ENCODE peak calls at places on chromosome X, in six cellular contexts. E is IMR-90, S is uterus, A is heart left ventricle, W is A549, V is endothelial cell of umbilical vein. D is an unnamed sample. For H3K4me1, the result is how much of the 10 kb centered on the place peaks cover.

GRCh38 chrX:155048997-155049619 is 21.8 kb downstream of the CMC4 start:
- DNase-seq in E (peak), S (peak), A (no peak), W (peak), V (peak), D (no peak)

GRCh38 chrX:134669378-134670098 is 11.3 kb upstream of the PLAC1 start:
- DNase-seq in E (peak), S (peak), A (no peak), W (peak), V (peak), D (no peak)

GRCh38 chrX:9534686-9535085 is 69.8 kb downstream of the TBL1X start:
- DNase-seq in E (peak), S (peak), A (no peak), W (no peak), V (no peak), D (no peak)

GRCh38 chrX:39542316-39542715 is 555.4 kb downstream of the BCOR start:
- DNase-seq in E (no peak), S (no peak), A (no peak), W (no peak), V (no peak), D (no peak)

GRCh38 chrX:103716967-103717366 is 6.3 kb downstream of the TMEM31 start:
- DNase-seq in E (peak), S (peak), A (no peak), W (peak), V (peak), D (no peak)

GRCh38 chrX:24392709-24393108 is 32.3 kb downstream of the SUPT20HL1 start:
- DNase-seq in E (no peak), S (no peak), A (no peak), W (no peak), V (no peak), D (no peak)

GRCh38 chrX:12372111-12372510 is 233.8 kb downstream of the FRMPD4 start:
- DNase-seq in E (peak), S (no peak), A (no peak), W (no peak), V (no peak), D (no peak)

GRCh38 chrX:76148753-76149152 is 24.1 kb upstream of the PBDC1 start:
- DNase-seq in E (peak), S (peak), A (no peak), W (peak), V (peak), D (no peak)

GRCh38 chrX:13759152-13759718 is 24.7 kb downstream of the OFD1 start:
- DNase-seq in E (no peak), S (no peak), A (no peak), W (no peak), V (no peak), D (no peak)

GRCh38 chrX:151902813-151903591 is 9.7 kb upstream of the MAGEA4 start:
- DNase-seq in E (peak), S (peak), A (peak), W (peak), V (peak), D (no peak)

GRCh38 chrX:143094501-143095110 is 68.9 kb downstream of the SPANXN4 start:
- DNase-seq in E (no peak), S (no peak), A (no peak), W (no peak), V (no peak), D (no peak)

GRCh38 chrX:9923357-9923756 is 43.8 kb upstream of the CLDN34 start:
- DNase-seq in E (no peak), S (no peak), A (no peak), W (no peak), V (peak), D (no peak)

GRCh38 chrX:25523574-25523973 is 507.8 kb upstream of the ARX start:
- DNase-seq in E (peak), S (no peak), A (no peak), W (peak), V (peak), D (no peak)

GRCh38 chrX:16628954-16629595 is 20.9 kb upstream of the S100G start:
- DNase-seq in E (no peak), S (no peak), A (no peak), W (no peak), V (no peak), D (no peak)

GRCh38 chrX:8147216-8147615 is 23.9 kb downstream of the VCX2 start:
- DNase-seq in E (no peak), S (no peak), A (no peak), W (no peak), V (no peak), D (no peak)

DNA sequence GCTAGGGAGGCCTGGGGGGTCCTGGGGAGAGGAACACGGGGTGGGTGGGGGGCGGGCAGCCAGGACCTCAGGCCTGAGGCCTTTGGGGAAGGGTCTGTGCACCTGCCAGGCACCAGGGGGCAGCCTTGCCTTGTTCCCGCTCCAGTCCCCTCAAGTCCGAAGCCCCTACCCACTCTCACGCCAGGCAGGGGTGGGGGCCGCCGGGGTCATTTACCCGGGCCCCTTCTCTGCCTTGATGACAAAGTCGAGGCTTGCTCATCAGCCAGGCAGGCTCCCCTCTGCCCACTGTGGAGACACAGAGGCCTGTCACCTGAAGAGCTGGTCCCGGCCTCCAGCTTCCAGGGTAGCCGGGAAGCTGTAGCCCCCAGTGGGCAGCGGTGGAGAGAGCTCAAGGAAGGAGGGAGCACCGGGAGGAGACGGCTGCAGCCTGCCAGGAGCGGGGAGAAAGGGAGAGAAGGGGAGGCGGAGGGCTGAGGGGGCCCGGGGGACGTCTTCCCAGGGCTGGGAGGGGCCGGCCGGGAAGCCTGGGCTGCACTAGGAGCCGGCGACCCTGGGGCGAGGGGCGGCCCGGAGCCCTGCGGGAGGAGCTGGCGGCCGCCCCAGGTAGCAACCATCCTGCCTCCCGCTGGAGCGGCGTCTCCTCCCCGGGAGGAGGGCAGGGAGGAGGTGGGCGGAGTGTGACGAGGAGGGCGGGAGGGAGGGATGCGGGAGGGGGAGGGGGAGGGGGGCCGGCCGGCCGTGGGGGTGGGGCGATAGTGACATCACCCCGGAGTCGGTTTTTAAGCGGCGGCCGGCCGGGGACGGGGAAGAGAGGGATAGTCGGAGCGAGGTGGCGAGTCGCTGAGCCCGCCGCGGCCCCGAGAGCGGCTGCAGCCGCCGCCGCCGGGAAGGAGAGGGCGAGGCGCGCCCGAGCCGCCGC is at the start of gene SLC6A8:
- DNase-seq in E (peak), S (peak), A (peak), W (peak), V (peak), D (no peak)
- TF ChIP-seq POLR2A in E (peak), S (peak), A (no peak), W (peak), V (peak), D (no peak)

GRCh38 chrX:34560180-34560579 is 96.9 kb downstream of the TMEM47 start:
- DNase-seq in E (no peak), S (no peak), A (no peak), W (no peak), V (no peak), D (no peak)

GRCh38 chrX:34559325-34559724 is 97.8 kb downstream of the TMEM47 start:
- DNase-seq in E (peak), S (no peak), A (no peak), W (peak), V (peak), D (no peak)

GRCh38 chrX:34555481-34555880 is 101.6 kb downstream of the TMEM47 start:
- DNase-seq in E (no peak), S (no peak), A (no peak), W (no peak), V (no peak), D (no peak)

GRCh38 chrX:34562006-34562405 is 95.1 kb downstream of the TMEM47 start:
- DNase-seq in E (no peak), S (no peak), A (no peak), W (no peak), V (peak), D (no peak)

DNA sequence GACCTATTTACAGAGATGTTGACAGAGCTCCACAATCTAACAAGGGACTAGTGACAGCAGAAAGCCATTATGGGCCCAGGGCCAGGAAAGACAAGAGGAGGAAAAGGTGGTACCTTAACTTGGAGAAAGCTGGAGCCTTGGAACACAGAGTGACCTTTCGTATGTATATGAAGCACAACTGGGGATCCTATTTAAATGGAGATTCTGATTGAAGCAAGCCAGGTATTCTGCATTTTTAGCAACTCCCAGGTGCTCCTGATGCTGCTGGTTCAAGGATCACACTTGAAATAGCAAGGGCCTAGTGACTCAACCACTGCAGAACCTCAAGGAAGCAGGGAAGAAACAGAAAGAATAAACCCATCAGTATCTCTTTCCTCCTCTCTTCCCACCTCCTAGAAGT is 99.4 kb downstream of the TMEM47 start:
- DNase-seq in E (no peak), S (no peak), A (no peak), W (no peak), V (no peak), D (no peak)
- H3K4me1 ChIP-seq in E (under half), S (under half), A (under half), W (under half), V (under half), D (under half)

GRCh38 chrX:57583477-57583876 is 8.3 kb upstream of the ZXDB start:
- DNase-seq in E (no peak), S (no peak), A (no peak), W (no peak), V (no peak), D (no peak)

GRCh38 chrX:57586360-57586759 is 5.5 kb upstream of the ZXDB start:
- DNase-seq in E (no peak), S (no peak), A (no peak), W (no peak), V (no peak), D (no peak)

GRCh38 chrX:57587607-57588006 is 4.2 kb upstream of the ZXDB start:
- DNase-seq in E (no peak), S (no peak), A (no peak), W (no peak), V (no peak), D (no peak)

DNA sequence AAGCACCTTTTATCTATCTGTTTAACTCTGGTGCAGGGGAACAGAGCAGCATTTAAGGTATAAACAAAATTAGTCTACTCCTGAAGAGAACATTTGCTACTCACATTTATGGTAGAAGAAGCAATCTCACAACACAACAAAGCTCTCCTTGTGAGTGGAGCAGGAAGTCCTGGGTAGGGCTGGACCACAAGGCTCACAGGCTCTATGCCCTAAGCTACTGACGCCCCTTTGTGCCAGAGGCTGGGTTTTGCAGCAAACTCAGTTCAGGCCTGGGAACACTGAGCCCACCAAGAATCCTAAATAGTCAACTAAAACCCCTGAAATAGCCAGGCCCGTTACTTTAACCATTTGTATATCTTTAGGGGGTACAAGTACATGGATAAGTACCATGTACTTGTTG is 4.7 kb upstream of the ZXDB start:
- DNase-seq in E (no peak), S (no peak), A (no peak), W (no peak), V (no peak), D (no peak)
- TF ChIP-seq POLR2A in E (no peak), S (no peak), A (no peak), W (no peak), V (no peak), D (no peak)

GRCh38 chrX:129763666-129764065 is 16.1 kb upstream of the SASH3 start:
- DNase-seq in E (no peak), S (no peak), A (no peak), W (no peak), V (no peak), D (no peak)
- H3K4me1 ChIP-seq in E (under half), S (under half), A (under half), W (under half), V (under half), D (under half)

GRCh38 chrX:154012336-154012991 is 7.2 kb downstream of the IRAK1 start:
- DNase-seq in E (no peak), S (no peak), A (no peak), W (no peak), V (no peak), D (no peak)
- TF ChIP-seq POLR2A in E (no peak), S (no peak), A (no peak), W (no peak), V (no peak), D (no peak)

GRCh38 chrX:52265713-52266112 is 81.0 kb downstream of the MAGED4 start:
- DNase-seq in E (no peak), S (no peak), A (no peak), W (no peak), V (no peak), D (no peak)

GRCh38 chrX:52261463-52262194 is 76.9 kb downstream of the MAGED4 start:
- DNase-seq in E (peak), S (peak), A (peak), W (peak), V (peak), D (no peak)

GRCh38 chrX:52262195-52262546 is 77.5 kb downstream of the MAGED4 start:
- DNase-seq in E (no peak), S (no peak), A (no peak), W (no peak), V (no peak), D (no peak)

GRCh38 chrX:52263417-52263816 is 78.7 kb downstream of the MAGED4 start:
- DNase-seq in E (no peak), S (no peak), A (no peak), W (no peak), V (no peak), D (no peak)

GRCh38 chrX:52261125-52261462 is 76.4 kb downstream of the MAGED4 start:
- DNase-seq in E (no peak), S (no peak), A (no peak), W (no peak), V (no peak), D (no peak)
- H3K4me1 ChIP-seq in E (under half), S (under half), A (under half), W (under half), V (under half), D (under half)

GRCh38 chrX:48508400-48509244 is at the start of gene PORCN:
- DNase-seq in E (peak), S (peak), A (peak), W (peak), V (peak), D (no peak)
- TF ChIP-seq POLR2A in E (no peak), S (no peak), A (no peak), W (peak), V (peak), D (no peak)

GRCh38 chrX:71542825-71543224 is 9.9 kb downstream of the OGT start:
- DNase-seq in E (no peak), S (no peak), A (no peak), W (no peak), V (no peak), D (no peak)
- H3K4me1 ChIP-seq in E (under half), S (under half), A (under half), W (half or more), V (under half), D (under half)